ENCODE peak calls at places on chromosomes 6 and 20, in five cellular contexts. One of them, this sample, is unnamed.

GRCh38 chr6:89644864-89645263 is 6.3 kb upstream of the LYRM2 start:
- DNase-seq in Peyer's patch: no peak
- DNase-seq in HepG2: no peak
- DNase-seq in transverse colon: no peak
- DNase-seq in adrenal gland: no peak
- DNase-seq in this sample: no peak

GRCh38 chr6:132483779-132484679 is 28.9 kb downstream of the STX7 start:
- DNase-seq in adrenal gland: peak; percentile 68
- DNase-seq in HepG2: peak; percentile 75
- DNase-seq in transverse colon: peak; percentile 13
- DNase-seq in Peyer's patch: no peak
- DNase-seq in this sample: no peak

GRCh38 chr6:6057442-6058053 is 50.8 kb upstream of the NRN1 start:
- DNase-seq in Peyer's patch: no peak
- DNase-seq in HepG2: peak; percentile 57
- DNase-seq in transverse colon: no peak
- DNase-seq in adrenal gland: no peak
- DNase-seq in this sample: no peak

GRCh38 chr20:32479697-32480140 is 105.4 kb downstream of the NOL4L start:
- DNase-seq in adrenal gland: no peak
- DNase-seq in Peyer's patch: peak; percentile 64
- DNase-seq in HepG2: no peak
- DNase-seq in transverse colon: peak; percentile 74
- DNase-seq in this sample: no peak

GRCh38 chr6:136792066-136792944 is at the start of gene MAP3K5:
- DNase-seq in transverse colon: peak; percentile 93
- DNase-seq in Peyer's patch: peak; percentile 96
- DNase-seq in adrenal gland: peak; percentile 90
- DNase-seq in HepG2: peak; percentile 33
- DNase-seq in this sample: peak; percentile 68

GRCh38 chr20:55533601-55534000 is 471.7 kb downstream of the CBLN4 start:
- DNase-seq in transverse colon: no peak
- DNase-seq in adrenal gland: no peak
- DNase-seq in Peyer's patch: no peak
- DNase-seq in HepG2: no peak
- DNase-seq in this sample: no peak

GRCh38 chr6:154824076-154824475 is 90.9 kb downstream of the SCAF8 start:
- DNase-seq in adrenal gland: no peak
- DNase-seq in Peyer's patch: no peak
- DNase-seq in HepG2: no peak
- DNase-seq in transverse colon: no peak
- DNase-seq in this sample: no peak

GRCh38 chr6:134183844-134184243 is 131.4 kb upstream of the SLC2A12 start:
- DNase-seq in Peyer's patch: no peak
- DNase-seq in adrenal gland: no peak
- DNase-seq in transverse colon: no peak
- DNase-seq in HepG2: no peak
- DNase-seq in this sample: no peak

GRCh38 chr20:58436868-58437645 is 48.0 kb downstream of the VAPB start:
- DNase-seq in Peyer's patch: peak; percentile 59
- DNase-seq in transverse colon: no peak
- DNase-seq in adrenal gland: no peak
- DNase-seq in HepG2: peak; percentile 79
- DNase-seq in this sample: no peak

GRCh38 chr6:87115402-87116135 is 20.7 kb upstream of the CGA start:
- DNase-seq in HepG2: no peak
- DNase-seq in adrenal gland: no peak
- DNase-seq in Peyer's patch: no peak
- DNase-seq in transverse colon: no peak
- DNase-seq in this sample: no peak

GRCh38 chr20:47487175-47487917 is 14.3 kb upstream of the NCOA3 start:
- DNase-seq in transverse colon: peak; percentile 33
- DNase-seq in adrenal gland: no peak
- DNase-seq in HepG2: no peak
- DNase-seq in Peyer's patch: peak; percentile 59
- DNase-seq in this sample: no peak

GRCh38 chr6:25512560-25512959 is 139.5 kb upstream of the SCGN start:
- DNase-seq in HepG2: no peak
- DNase-seq in Peyer's patch: no peak
- DNase-seq in adrenal gland: no peak
- DNase-seq in transverse colon: no peak
- DNase-seq in this sample: no peak

GRCh38 chr20:19913927-19914614 is 103.1 kb upstream of the NAA20 start:
- DNase-seq in HepG2: peak; percentile 47
- DNase-seq in transverse colon: no peak
- DNase-seq in adrenal gland: no peak
- DNase-seq in Peyer's patch: no peak
- DNase-seq in this sample: no peak

GRCh38 chr6:15500078-15500740 is 162.6 kb downstream of the DTNBP1 start:
- DNase-seq in Peyer's patch: no peak
- DNase-seq in transverse colon: peak; percentile 2
- DNase-seq in HepG2: no peak
- DNase-seq in adrenal gland: no peak
- DNase-seq in this sample: peak; percentile 27

GRCh38 chr6:90790058-90790457 is 203.2 kb upstream of the MAP3K7 start:
- DNase-seq in Peyer's patch: no peak
- DNase-seq in transverse colon: no peak
- DNase-seq in adrenal gland: no peak
- DNase-seq in HepG2: no peak
- DNase-seq in this sample: no peak

GRCh38 chr20:59428441-59429205 is 128.2 kb downstream of the EDN3 start:
- DNase-seq in adrenal gland: no peak
- DNase-seq in HepG2: peak; percentile 18
- DNase-seq in Peyer's patch: no peak
- DNase-seq in transverse colon: no peak
- DNase-seq in this sample: no peak

GRCh38 chr6:154763650-154764049 is 30.4 kb downstream of the SCAF8 start:
- DNase-seq in HepG2: no peak
- DNase-seq in transverse colon: no peak
- DNase-seq in Peyer's patch: no peak
- DNase-seq in adrenal gland: no peak
- DNase-seq in this sample: no peak

GRCh38 chr20:44540834-44541233 is 19.0 kb upstream of the SERINC3 start:
- DNase-seq in Peyer's patch: no peak
- DNase-seq in adrenal gland: no peak
- DNase-seq in transverse colon: no peak
- DNase-seq in HepG2: no peak
- DNase-seq in this sample: no peak

GRCh38 chr20:53706008-53706481 is 112.4 kb upstream of the ZNF217 start:
- DNase-seq in HepG2: no peak
- DNase-seq in transverse colon: no peak
- DNase-seq in adrenal gland: no peak
- DNase-seq in Peyer's patch: no peak
- DNase-seq in this sample: no peak

GRCh38 chr6:142387997-142388815 is 86.4 kb downstream of the ADGRG6 start:
- DNase-seq in transverse colon: no peak
- DNase-seq in HepG2: peak; percentile 73
- DNase-seq in adrenal gland: no peak
- DNase-seq in Peyer's patch: no peak
- DNase-seq in this sample: no peak

GRCh38 chr20:9093203-9093962 is 24.5 kb downstream of the PLCB4 start:
- DNase-seq in adrenal gland: no peak
- DNase-seq in Peyer's patch: no peak
- DNase-seq in HepG2: no peak
- DNase-seq in transverse colon: no peak
- DNase-seq in this sample: no peak

DNA sequence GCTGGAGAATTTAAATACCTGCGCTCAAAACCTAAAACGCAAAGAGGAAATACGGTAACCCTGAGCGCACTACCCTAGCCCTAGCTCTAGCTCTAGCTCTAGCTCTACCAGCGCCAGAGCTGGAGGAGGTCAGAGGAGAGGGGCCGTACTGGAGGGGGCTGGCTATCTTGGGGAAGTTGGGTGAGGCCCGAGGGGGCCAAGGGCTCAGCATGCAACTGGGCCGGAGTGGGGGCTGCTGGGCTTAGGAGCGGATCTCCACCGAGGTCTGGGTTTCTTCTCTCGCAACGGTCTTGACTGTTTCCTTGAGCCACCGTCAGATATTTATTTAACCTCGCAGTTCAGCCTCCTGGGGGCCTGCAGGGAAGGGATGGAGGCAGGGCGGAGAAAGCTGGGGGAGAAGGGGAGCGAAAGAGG is 91.0 kb downstream of the NCR2 start:
- DNase-seq in Peyer's patch: no peak
- DNase-seq in HepG2: no peak
- DNase-seq in adrenal gland: no peak
- DNase-seq in transverse colon: no peak
- DNase-seq in this sample: no peak
- H3K27me3 ChIP-seq in Peyer's patch: no peaks in the 10 kb centered on the region
- H3K27me3 ChIP-seq in HepG2: peaks cover 50% of the 10 kb centered on the region
- H3K27me3 ChIP-seq in adrenal gland: peaks cover 25% of the 10 kb centered on the region
- H3K27me3 ChIP-seq in transverse colon: peaks cover 21% of the 10 kb centered on the region
- H3K27me3 ChIP-seq in this sample: no peaks in the 10 kb centered on the region

GRCh38 chr6:145559836-145560235 is 175.5 kb downstream of the EPM2A start:
- DNase-seq in HepG2: no peak
- DNase-seq in adrenal gland: no peak
- DNase-seq in transverse colon: no peak
- DNase-seq in Peyer's patch: no peak
- DNase-seq in this sample: no peak

GRCh38 chr6:145562771-145563615 is 172.3 kb downstream of the EPM2A start:
- DNase-seq in HepG2: no peak
- DNase-seq in transverse colon: no peak
- DNase-seq in Peyer's patch: no peak
- DNase-seq in adrenal gland: no peak
- DNase-seq in this sample: no peak

GRCh38 chr6:145557474-145557873 is 177.8 kb downstream of the EPM2A start:
- DNase-seq in HepG2: no peak
- DNase-seq in adrenal gland: no peak
- DNase-seq in Peyer's patch: no peak
- DNase-seq in transverse colon: no peak
- DNase-seq in this sample: no peak

DNA sequence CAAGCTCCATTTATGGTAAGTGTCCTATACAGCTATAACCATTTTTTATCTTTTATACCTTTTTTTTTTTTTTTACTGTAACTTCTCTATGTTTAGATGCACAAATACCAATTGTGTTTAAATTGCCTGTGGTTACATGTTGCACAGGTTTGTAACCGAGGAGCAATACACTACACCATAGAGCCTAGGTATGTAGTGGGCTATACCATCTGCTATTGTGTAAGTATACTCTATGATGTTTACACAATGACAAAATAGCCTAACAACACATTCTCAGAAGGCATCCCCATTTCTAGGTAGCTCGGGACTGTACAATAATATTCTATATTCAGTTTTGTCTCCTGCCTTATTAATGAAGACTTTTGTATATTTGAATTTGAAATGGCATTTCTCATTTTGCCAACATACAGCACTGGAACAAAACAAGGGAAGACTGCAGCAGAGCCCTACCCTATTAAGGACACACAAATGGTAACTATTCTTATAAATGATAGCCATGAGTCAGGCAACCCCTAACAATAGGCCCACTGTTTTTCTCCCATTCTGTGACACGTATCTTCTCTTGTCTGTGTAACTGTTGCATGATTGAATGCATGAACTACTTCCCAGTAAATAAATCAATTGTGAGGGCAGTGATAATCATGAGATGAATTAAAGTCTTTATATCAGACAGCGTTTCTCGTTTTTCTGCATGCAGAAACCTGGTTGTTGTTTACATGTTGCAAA is 174.1 kb downstream of the EPM2A start:
- DNase-seq in transverse colon: no peak
- DNase-seq in HepG2: no peak
- DNase-seq in adrenal gland: no peak
- DNase-seq in Peyer's patch: no peak
- DNase-seq in this sample: no peak
- H3K27ac ChIP-seq in transverse colon: no peak overlapping the region
- H3K27ac ChIP-seq in HepG2: no peak overlapping the region
- H3K27ac ChIP-seq in adrenal gland: no peak overlapping the region
- H3K27ac ChIP-seq in Peyer's patch: no peak overlapping the region
- H3K27ac ChIP-seq in this sample: no peak overlapping the region

GRCh38 chr20:37520417-37520751 is 666 bp upstream of the NNAT start:
- DNase-seq in HepG2: no peak
- DNase-seq in Peyer's patch: no peak
- DNase-seq in adrenal gland: no peak
- DNase-seq in transverse colon: no peak
- DNase-seq in this sample: no peak

GRCh38 chr20:37523012-37523391 is 2.0 kb downstream of the NNAT start:
- DNase-seq in Peyer's patch: peak; percentile 46
- DNase-seq in HepG2: no peak
- DNase-seq in adrenal gland: no peak
- DNase-seq in transverse colon: no peak
- DNase-seq in this sample: no peak

GRCh38 chr20:37521091-37521771 is at the start of gene NNAT:
- DNase-seq in Peyer's patch: no peak
- DNase-seq in HepG2: no peak
- DNase-seq in adrenal gland: no peak
- DNase-seq in transverse colon: no peak
- DNase-seq in this sample: no peak

GRCh38 chr20:37524221-37524700 is 3.2 kb downstream of the NNAT start:
- DNase-seq in Peyer's patch: peak; percentile 72
- DNase-seq in HepG2: no peak
- DNase-seq in transverse colon: peak; percentile 64
- DNase-seq in adrenal gland: no peak
- DNase-seq in this sample: no peak

DNA sequence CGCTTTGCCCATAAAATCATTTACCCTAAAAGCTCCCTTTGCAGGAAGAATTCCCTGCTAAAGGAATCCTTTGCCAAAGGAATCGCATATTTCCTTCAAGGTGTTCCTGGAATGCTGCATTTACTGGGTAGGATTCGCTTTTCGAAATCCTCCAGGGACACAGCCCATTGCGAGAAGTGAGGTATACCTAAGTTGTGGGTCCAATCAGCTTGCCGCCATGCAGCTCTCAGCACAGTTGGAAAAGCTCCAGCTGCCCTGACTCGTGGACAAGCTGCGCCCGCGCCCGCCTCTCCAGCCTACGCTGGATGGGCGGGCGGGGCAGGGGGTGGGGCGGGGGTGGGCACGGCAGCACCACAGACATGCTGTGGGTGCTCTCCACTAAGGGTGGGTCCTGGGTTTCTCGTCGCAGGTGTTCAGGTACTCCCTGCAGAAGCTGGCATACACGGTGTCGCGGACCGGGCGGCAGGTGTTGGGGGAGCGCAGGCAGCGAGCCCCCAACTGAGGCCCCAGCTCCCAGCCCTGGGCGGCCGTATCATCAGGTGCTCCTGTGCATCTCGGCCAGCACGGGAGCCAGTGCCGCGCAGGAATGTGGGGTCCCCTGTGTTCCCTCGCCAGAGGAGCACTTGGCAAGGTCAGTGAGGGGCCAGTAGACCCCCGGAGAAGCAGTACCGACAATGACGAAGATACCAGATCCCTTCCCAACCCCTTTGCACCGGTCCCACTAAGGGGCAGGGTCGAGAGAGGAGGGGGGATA is 1.4 kb downstream of the NNAT start:
- DNase-seq in Peyer's patch: peak; percentile 54
- DNase-seq in HepG2: no peak
- DNase-seq in transverse colon: peak; percentile 68
- DNase-seq in adrenal gland: no peak
- DNase-seq in this sample: no peak
- TF ChIP-seq POLR2A in Peyer's patch: no peak
- TF ChIP-seq POLR2A in HepG2: no peak
- TF ChIP-seq POLR2A in transverse colon: no peak
- TF ChIP-seq POLR2A in adrenal gland: no peak
- TF ChIP-seq POLR2A in this sample: no peak

DNA sequence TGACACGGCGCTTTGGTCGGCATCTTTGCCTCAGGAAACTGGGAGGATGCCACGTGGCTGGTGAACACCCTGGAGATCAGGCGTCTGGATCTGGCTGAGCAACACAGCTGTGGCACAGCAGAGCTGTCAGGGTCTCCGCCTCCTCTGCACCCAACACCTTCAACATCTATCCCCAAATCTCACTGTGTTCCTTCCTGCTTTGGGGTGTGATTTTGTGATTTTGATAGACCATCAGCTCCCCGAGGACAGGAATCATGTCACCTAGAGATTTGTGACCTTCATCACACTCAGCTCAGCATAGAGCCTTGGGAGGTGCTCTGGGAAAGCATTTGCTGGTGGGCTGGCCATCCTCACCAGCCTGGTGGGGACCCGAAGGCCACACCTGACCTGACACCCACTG is 203.7 kb upstream of the FOXQ1 start:
- DNase-seq in adrenal gland: no peak
- DNase-seq in transverse colon: no peak
- DNase-seq in HepG2: no peak
- DNase-seq in Peyer's patch: no peak
- DNase-seq in this sample: no peak
- H3K27me3 ChIP-seq in adrenal gland: no peaks in the 10 kb centered on the region
- H3K27me3 ChIP-seq in transverse colon: peaks cover 5% of the 10 kb centered on the region
- H3K27me3 ChIP-seq in HepG2: no peaks in the 10 kb centered on the region
- H3K27me3 ChIP-seq in Peyer's patch: no peaks in the 10 kb centered on the region
- H3K27me3 ChIP-seq in this sample: no peaks in the 10 kb centered on the region